ENCODE peak calls at places on chromosomes 13 and 19, in five cellular contexts. G, A, B, D and M are unnamed samples.

GRCh38 chr13:46296920-46297319 is 85.2 kb downstream of the LRRC63 start:
- DNase-seq in G (peak), A (no peak), B (peak), D (no peak), M (peak)

GRCh38 chr19:8307965-8308866 is at the start of gene CD320:
- DNase-seq in G (peak), A (peak), B (peak), D (peak), M (peak)

GRCh38 chr19:20359933-20360720 is 193.1 kb downstream of the ZNF486 start:
- DNase-seq in G (no peak), A (no peak), B (peak), D (no peak), M (no peak)

GRCh38 chr19:23415561-23416191 is 20.4 kb upstream of the ZNF91 start:
- DNase-seq in G (no peak), A (no peak), B (peak), D (no peak), M (no peak)

GRCh38 chr13:49435992-49436391 is 7.9 kb downstream of the CAB39L start:
- DNase-seq in G (no peak), A (no peak), B (no peak), D (no peak), M (peak)

GRCh38 chr19:17021793-17022590 is 4.6 kb downstream of the CPAMD8 start:
- DNase-seq in G (no peak), A (peak), B (peak), D (no peak), M (no peak)

GRCh38 chr19:48918801-48919247 is 14.7 kb upstream of the DHDH start:
- DNase-seq in G (no peak), A (no peak), B (no peak), D (no peak), M (no peak)

GRCh38 chr13:112877496-112877895 is 91.5 kb upstream of the MCF2L start:
- DNase-seq in G (no peak), A (no peak), B (no peak), D (no peak), M (no peak)

GRCh38 chr13:75372923-75373841 is 108.8 kb downstream of the TBC1D4 start:
- DNase-seq in G (no peak), A (no peak), B (no peak), D (no peak), M (no peak)

GRCh38 chr19:56810260-56810659 is 30.3 kb downstream of the PEG3 start:
- DNase-seq in G (no peak), A (no peak), B (no peak), D (no peak), M (no peak)

GRCh38 chr19:39246951-39247669 is 1.5 kb downstream of the IFNL4 start:
- DNase-seq in G (no peak), A (no peak), B (no peak), D (no peak), M (no peak)

GRCh38 chr13:113652404-113653263 is 5.4 kb downstream of the ATP4B start:
- DNase-seq in G (no peak), A (no peak), B (no peak), D (peak), M (no peak)

GRCh38 chr13:114022876-114023275 is 49.0 kb upstream of the C13orf46 start:
- DNase-seq in G (no peak), A (no peak), B (no peak), D (no peak), M (no peak)

GRCh38 chr13:23644527-23644926 is 74.3 kb downstream of the TNFRSF19 start:
- DNase-seq in G (no peak), A (no peak), B (no peak), D (no peak), M (peak)

GRCh38 chr13:41019027-41019487 is at the start of gene ELF1:
- DNase-seq in G (no peak), A (peak), B (peak), D (peak), M (peak)

GRCh38 chr13:29619995-29620394 is 24.5 kb upstream of the SLC7A1 start:
- DNase-seq in G (no peak), A (no peak), B (no peak), D (no peak), M (no peak)

GRCh38 chr13:98536729-98537128 is 40.2 kb downstream of the STK24 start:
- DNase-seq in G (no peak), A (no peak), B (no peak), D (no peak), M (no peak)

GRCh38 chr13:100573121-100573520 is 15.5 kb downstream of the GGACT start:
- DNase-seq in G (peak), A (peak), B (peak), D (no peak), M (peak)

GRCh38 chr13:109180905-109181425 is 551.6 kb downstream of the MYO16 start:
- DNase-seq in G (peak), A (peak), B (no peak), D (no peak), M (peak)

GRCh38 chr13:106088094-106088493 is 447.4 kb downstream of the EFNB2 start:
- DNase-seq in G (no peak), A (no peak), B (no peak), D (no peak), M (no peak)

GRCh38 chr19:49968279-49968922 is 7.4 kb upstream of the SIGLEC11 start:
- DNase-seq in G (no peak), A (peak), B (no peak), D (no peak), M (no peak)

GRCh38 chr19:30327331-30327730 is 44.9 kb upstream of the ZNF536 start:
- DNase-seq in G (no peak), A (no peak), B (no peak), D (no peak), M (no peak)

GRCh38 chr13:109162248-109163051 is 533.0 kb downstream of the MYO16 start:
- DNase-seq in G (no peak), A (peak), B (peak), D (no peak), M (no peak)

GRCh38 chr13:49303533-49304252 is 56.0 kb downstream of the CDADC1 start:
- DNase-seq in G (no peak), A (no peak), B (peak), D (peak), M (no peak)

GRCh38 chr13:46232281-46232680 is 20.6 kb downstream of the LRRC63 start:
- DNase-seq in G (no peak), A (no peak), B (no peak), D (no peak), M (no peak)

DNA sequence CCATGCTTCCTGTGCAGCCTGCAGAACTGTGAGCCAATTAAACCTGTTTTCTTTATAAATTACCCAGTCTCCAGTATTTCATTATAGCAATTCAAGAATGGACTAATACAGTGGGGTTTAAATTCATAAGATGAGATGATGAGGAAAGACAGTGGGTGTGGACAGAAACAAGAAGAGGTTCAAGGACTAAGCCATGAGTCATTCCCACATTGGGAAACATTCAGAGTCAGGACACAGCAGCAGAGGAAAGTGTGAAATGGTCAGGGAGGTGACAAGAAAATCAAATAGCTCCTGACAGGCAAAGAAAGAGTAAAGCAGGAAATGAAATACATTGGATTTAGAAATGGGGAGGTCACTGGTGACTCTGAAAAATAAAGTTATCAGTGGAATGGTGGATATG is 9.1 kb downstream of the ZNF841 start:
- DNase-seq in G (no peak), A (no peak), B (no peak), D (no peak), M (peak)
- H3K27ac ChIP-seq in G (no peak), A (no peak), B (no peak), D (no peak), M (no peak)

GRCh38 chr19:33311326-33311682 is 9.0 kb upstream of the CEBPA start:
- DNase-seq in G (no peak), A (no peak), B (peak), D (no peak), M (no peak)

GRCh38 chr19:33312065-33312464 is 9.7 kb upstream of the CEBPA start:
- DNase-seq in G (no peak), A (no peak), B (no peak), D (no peak), M (no peak)

GRCh38 chr19:33309826-33310225 is 7.5 kb upstream of the CEBPA start:
- DNase-seq in G (no peak), A (no peak), B (no peak), D (peak), M (no peak)

GRCh38 chr19:33306853-33307792 is 4.8 kb upstream of the CEBPA start:
- DNase-seq in G (no peak), A (no peak), B (peak), D (no peak), M (no peak)

GRCh38 chr19:33310606-33311325 is 8.4 kb upstream of the CEBPA start:
- DNase-seq in G (no peak), A (no peak), B (peak), D (no peak), M (no peak)
- H3K27ac ChIP-seq in G (peak), A (no peak), B (peak), D (no peak), M (no peak)

GRCh38 chr13:21148557-21149258 is 27.6 kb downstream of the SKA3 start:
- DNase-seq in G (no peak), A (no peak), B (no peak), D (no peak), M (no peak)
- H3K27ac ChIP-seq in G (no peak), A (no peak), B (no peak), D (no peak), M (no peak)

GRCh38 chr13:44311011-44311481 is 62.6 kb upstream of the SERP2 start:
- DNase-seq in G (no peak), A (peak), B (no peak), D (peak), M (no peak)
- H3K27ac ChIP-seq in G (no peak), A (peak), B (peak), D (peak), M (no peak)

GRCh38 chr19:3282564-3282963 is 58.1 kb downstream of the CELF5 start:
- DNase-seq in G (no peak), A (no peak), B (no peak), D (no peak), M (no peak)

GRCh38 chr19:3284759-3285646 is 60.5 kb downstream of the CELF5 start:
- DNase-seq in G (peak), A (no peak), B (peak), D (no peak), M (peak)

GRCh38 chr19:3285647-3286176 is 61.3 kb downstream of the CELF5 start:
- DNase-seq in G (no peak), A (no peak), B (no peak), D (no peak), M (no peak)

GRCh38 chr19:3283246-3283751 is 58.8 kb downstream of the CELF5 start:
- DNase-seq in G (no peak), A (no peak), B (no peak), D (no peak), M (no peak)

DNA sequence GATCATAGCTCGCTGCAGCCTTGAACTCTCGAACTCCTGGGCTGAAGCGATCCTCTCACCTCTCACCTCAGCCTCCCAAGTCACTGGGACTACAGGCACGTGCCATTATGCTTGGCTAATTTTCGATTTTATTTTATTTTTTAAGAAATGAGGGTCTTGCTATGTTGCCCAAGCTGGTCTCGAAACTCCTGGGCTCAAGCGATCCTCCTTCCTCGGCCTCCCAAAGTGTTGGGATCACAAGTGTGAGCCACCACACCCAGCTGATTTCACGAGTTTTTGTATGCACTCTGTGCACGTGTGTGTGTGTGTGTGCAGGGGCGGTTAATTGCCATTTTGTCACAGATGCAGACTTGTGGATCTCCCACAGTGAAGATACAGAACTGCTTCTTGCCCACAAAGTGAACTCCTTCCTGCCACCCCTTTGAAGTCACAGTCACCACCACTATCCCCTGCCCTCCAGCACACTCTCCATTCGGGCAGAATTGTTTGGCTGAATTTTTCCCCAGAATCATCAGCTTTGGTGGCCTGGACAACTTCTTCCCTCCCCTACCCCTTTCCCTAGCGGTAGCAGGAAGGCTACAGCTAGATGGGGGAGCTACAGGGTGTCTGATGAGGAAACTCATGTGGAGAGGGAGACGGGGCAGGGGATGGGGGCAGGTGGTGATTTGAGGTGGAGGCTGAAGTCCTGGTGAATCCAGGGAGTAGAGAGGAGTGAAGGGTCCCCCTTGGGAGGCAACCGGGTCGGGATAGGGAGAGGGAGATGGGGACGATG is 59.6 kb downstream of the CELF5 start:
- DNase-seq in G (no peak), A (no peak), B (no peak), D (no peak), M (no peak)
- H3K27ac ChIP-seq in G (no peak), A (no peak), B (peak), D (no peak), M (no peak)

GRCh38 chr19:47497073-47497766 is 13.2 kb upstream of the KPTN start:
- DNase-seq in G (no peak), A (no peak), B (peak), D (no peak), M (no peak)
- H3K27ac ChIP-seq in G (no peak), A (no peak), B (no peak), D (no peak), M (no peak)

GRCh38 chr19:51784922-51785690 is 9.9 kb upstream of the FPR3 start:
- DNase-seq in G (no peak), A (peak), B (peak), D (peak), M (peak)

GRCh38 chr19:51788936-51789795 is 5.8 kb upstream of the FPR3 start:
- DNase-seq in G (no peak), A (peak), B (peak), D (no peak), M (no peak)

GRCh38 chr19:51784109-51784785 is 10.7 kb upstream of the FPR3 start:
- DNase-seq in G (no peak), A (no peak), B (no peak), D (no peak), M (no peak)

GRCh38 chr19:51788029-51788428 is 6.9 kb upstream of the FPR3 start:
- DNase-seq in G (no peak), A (no peak), B (no peak), D (no peak), M (no peak)

DNA sequence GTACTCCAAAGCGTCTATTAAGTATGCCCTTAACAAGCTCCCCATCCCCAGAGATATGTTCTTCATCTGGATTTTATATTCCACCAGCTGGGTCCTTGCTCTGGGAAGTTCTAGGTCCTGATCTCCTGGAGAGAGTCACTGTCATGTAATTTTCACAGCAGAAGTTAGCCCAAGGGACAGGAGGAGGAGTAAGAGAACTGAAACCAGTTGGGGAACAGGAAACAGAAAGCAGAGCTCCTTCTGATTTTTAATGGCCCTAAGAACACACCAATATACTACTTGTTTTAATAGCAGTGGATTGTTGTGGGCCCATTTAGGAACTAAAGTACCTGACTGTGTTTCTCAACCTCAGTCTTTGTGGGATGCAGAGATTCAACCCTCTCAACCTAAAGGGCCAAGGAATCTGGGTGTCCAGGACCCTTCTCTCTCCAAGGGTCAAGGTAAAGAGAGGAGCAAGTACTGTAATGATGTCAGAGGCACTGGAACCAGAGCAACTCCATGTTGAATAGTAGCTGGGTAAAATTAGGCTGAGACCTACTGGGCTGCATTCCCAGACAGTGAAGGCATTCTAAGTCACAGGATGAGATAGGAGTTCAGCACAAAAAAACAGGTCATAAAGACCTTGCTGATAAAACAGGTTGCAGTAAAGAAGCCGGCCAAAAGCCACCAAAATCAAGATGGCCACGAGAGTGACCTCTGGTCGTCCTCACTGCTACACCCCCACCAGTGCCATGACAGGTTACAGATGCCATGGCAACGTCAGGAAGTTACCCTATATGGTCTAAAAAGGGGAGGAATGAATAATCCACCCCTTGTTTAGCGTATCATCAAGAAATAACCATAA is 8.1 kb upstream of the FPR3 start:
- DNase-seq in G (no peak), A (no peak), B (no peak), D (no peak), M (no peak)
- H3K27ac ChIP-seq in G (no peak), A (no peak), B (no peak), D (no peak), M (no peak)

DNA sequence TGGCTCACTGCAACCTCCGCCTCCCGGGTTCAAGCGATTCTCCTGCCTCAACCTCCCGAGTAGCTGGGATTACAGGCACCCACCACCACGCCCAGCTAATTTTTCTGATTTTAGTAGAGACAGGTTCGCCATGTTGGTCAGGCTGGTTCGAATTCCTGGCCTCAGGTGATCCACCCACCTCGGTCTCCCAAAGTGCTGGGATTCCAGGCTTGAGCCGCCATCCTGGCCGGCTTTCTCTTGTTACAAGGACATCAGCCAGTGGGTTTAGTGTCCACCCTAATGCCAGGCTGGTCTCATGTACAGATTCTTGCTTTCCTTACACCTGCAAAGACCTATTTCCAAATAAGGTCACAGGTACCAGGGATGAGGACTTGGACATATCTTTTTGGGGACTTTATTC is 6.8 kb downstream of the PIK3R2 start:
- DNase-seq in G (no peak), A (no peak), B (no peak), D (no peak), M (no peak)
- H3K27ac ChIP-seq in G (no peak), A (no peak), B (no peak), D (no peak), M (no peak)